ENCODE peak calls at places on chromosomes 6 and 20, in six cellular contexts. One of them, this sample, is unnamed.

GRCh38 chr20:53797085-53797484 is 203.4 kb upstream of the ZNF217 start:
- DNase-seq in WERI-Rb-1: no peak
- DNase-seq in ovary: no peak
- DNase-seq in AG09319: no peak
- DNase-seq in suprapubic skin: no peak
- DNase-seq in A673: no peak
- DNase-seq in this sample: no peak

GRCh38 chr20:24735263-24735662 is 213.8 kb upstream of the CST7 start:
- DNase-seq in WERI-Rb-1: peak
- DNase-seq in ovary: no peak
- DNase-seq in AG09319: no peak
- DNase-seq in suprapubic skin: no peak
- DNase-seq in A673: peak
- DNase-seq in this sample: no peak

GRCh38 chr6:367891-368630 is 23.5 kb upstream of the IRF4 start:
- DNase-seq in WERI-Rb-1: no peak
- DNase-seq in ovary: no peak
- DNase-seq in AG09319: no peak
- DNase-seq in suprapubic skin: no peak
- DNase-seq in A673: no peak
- DNase-seq in this sample: no peak

GRCh38 chr6:154249499-154250298 is 106.9 kb downstream of the IPCEF1 start:
- DNase-seq in WERI-Rb-1: no peak
- DNase-seq in ovary: no peak
- DNase-seq in AG09319: no peak
- DNase-seq in suprapubic skin: no peak
- DNase-seq in A673: no peak
- DNase-seq in this sample: no peak

GRCh38 chr6:163745566-163746400 is 331.3 kb downstream of the QKI start:
- DNase-seq in WERI-Rb-1: no peak
- DNase-seq in ovary: no peak
- DNase-seq in AG09319: peak
- DNase-seq in suprapubic skin: no peak
- DNase-seq in A673: no peak
- DNase-seq in this sample: no peak

GRCh38 chr20:4691753-4692152 is 30.0 kb upstream of the PRND start:
- DNase-seq in WERI-Rb-1: no peak
- DNase-seq in ovary: no peak
- DNase-seq in AG09319: no peak
- DNase-seq in suprapubic skin: no peak
- DNase-seq in A673: no peak
- DNase-seq in this sample: no peak

GRCh38 chr20:43185901-43186300 is 3.8 kb downstream of the PTPRT start:
- DNase-seq in WERI-Rb-1: no peak
- DNase-seq in ovary: no peak
- DNase-seq in AG09319: no peak
- DNase-seq in suprapubic skin: no peak
- DNase-seq in A673: no peak
- DNase-seq in this sample: no peak

GRCh38 chr6:156791261-156791850 is 14.2 kb downstream of the ARID1B start:
- DNase-seq in WERI-Rb-1: peak
- DNase-seq in ovary: no peak
- DNase-seq in AG09319: no peak
- DNase-seq in suprapubic skin: no peak
- DNase-seq in A673: peak
- DNase-seq in this sample: no peak

GRCh38 chr6:93088675-93089575 is 330.4 kb downstream of the EPHA7 start:
- DNase-seq in WERI-Rb-1: no peak
- DNase-seq in ovary: no peak
- DNase-seq in AG09319: no peak
- DNase-seq in suprapubic skin: no peak
- DNase-seq in A673: peak
- DNase-seq in this sample: no peak

GRCh38 chr6:167244064-167244949 is 46.8 kb upstream of the UNC93A start:
- DNase-seq in WERI-Rb-1: no peak
- DNase-seq in ovary: no peak
- DNase-seq in AG09319: no peak
- DNase-seq in suprapubic skin: no peak
- DNase-seq in A673: peak
- DNase-seq in this sample: no peak

GRCh38 chr6:35426074-35426473 is 26.1 kb upstream of the FANCE start:
- DNase-seq in WERI-Rb-1: no peak
- DNase-seq in ovary: no peak
- DNase-seq in AG09319: no peak
- DNase-seq in suprapubic skin: no peak
- DNase-seq in A673: no peak
- DNase-seq in this sample: no peak

GRCh38 chr20:63161176-63161651 is 54.7 kb downstream of the YTHDF1 start:
- DNase-seq in WERI-Rb-1: no peak
- DNase-seq in ovary: no peak
- DNase-seq in AG09319: no peak
- DNase-seq in suprapubic skin: no peak
- DNase-seq in A673: no peak
- DNase-seq in this sample: no peak

GRCh38 chr20:51801220-51801991 is 915 bp downstream of the SALL4 start:
- DNase-seq in WERI-Rb-1: no peak
- DNase-seq in ovary: no peak
- DNase-seq in AG09319: no peak
- DNase-seq in suprapubic skin: no peak
- DNase-seq in A673: peak
- DNase-seq in this sample: no peak
- TF ChIP-seq CTCF in WERI-Rb-1: no peak
- TF ChIP-seq CTCF in ovary: no peak
- TF ChIP-seq CTCF in AG09319: peak
- TF ChIP-seq CTCF in suprapubic skin: no peak
- TF ChIP-seq CTCF in A673: peak
- TF ChIP-seq CTCF in this sample: no peak

GRCh38 chr6:31797607-31798006 is 2.1 kb upstream of the VARS1 start:
- DNase-seq in WERI-Rb-1: no peak
- DNase-seq in ovary: no peak
- DNase-seq in AG09319: no peak
- DNase-seq in suprapubic skin: no peak
- DNase-seq in A673: no peak
- DNase-seq in this sample: no peak
- TF ChIP-seq CTCF in WERI-Rb-1: no peak
- TF ChIP-seq CTCF in ovary: no peak
- TF ChIP-seq CTCF in AG09319: no peak
- TF ChIP-seq CTCF in suprapubic skin: no peak
- TF ChIP-seq CTCF in A673: no peak
- TF ChIP-seq CTCF in this sample: no peak

GRCh38 chr6:108874470-108875160 is 26.4 kb downstream of the ARMC2 start:
- DNase-seq in WERI-Rb-1: no peak
- DNase-seq in ovary: no peak
- DNase-seq in AG09319: no peak
- DNase-seq in suprapubic skin: no peak
- DNase-seq in A673: no peak
- DNase-seq in this sample: no peak
- TF ChIP-seq CTCF in WERI-Rb-1: no peak
- TF ChIP-seq CTCF in ovary: no peak
- TF ChIP-seq CTCF in AG09319: no peak
- TF ChIP-seq CTCF in suprapubic skin: no peak
- TF ChIP-seq CTCF in A673: no peak
- TF ChIP-seq CTCF in this sample: no peak

GRCh38 chr6:10429638-10430427 is 15.0 kb upstream of the TFAP2A start:
- DNase-seq in WERI-Rb-1: peak
- DNase-seq in ovary: no peak
- DNase-seq in AG09319: no peak
- DNase-seq in suprapubic skin: no peak
- DNase-seq in A673: peak
- DNase-seq in this sample: no peak

GRCh38 chr6:10425177-10425972 is 10.5 kb upstream of the TFAP2A start:
- DNase-seq in WERI-Rb-1: no peak
- DNase-seq in ovary: no peak
- DNase-seq in AG09319: no peak
- DNase-seq in suprapubic skin: no peak
- DNase-seq in A673: no peak
- DNase-seq in this sample: no peak

GRCh38 chr6:10426781-10427279 is 12.0 kb upstream of the TFAP2A start:
- DNase-seq in WERI-Rb-1: no peak
- DNase-seq in ovary: no peak
- DNase-seq in AG09319: no peak
- DNase-seq in suprapubic skin: no peak
- DNase-seq in A673: peak
- DNase-seq in this sample: no peak

GRCh38 chr6:10424005-10424404 is 9.1 kb upstream of the TFAP2A start:
- DNase-seq in WERI-Rb-1: peak
- DNase-seq in ovary: no peak
- DNase-seq in AG09319: no peak
- DNase-seq in suprapubic skin: no peak
- DNase-seq in A673: no peak
- DNase-seq in this sample: no peak

GRCh38 chr6:10425973-10426780 is 11.3 kb upstream of the TFAP2A start:
- DNase-seq in WERI-Rb-1: peak
- DNase-seq in ovary: no peak
- DNase-seq in AG09319: no peak
- DNase-seq in suprapubic skin: peak
- DNase-seq in A673: peak
- DNase-seq in this sample: no peak
- TF ChIP-seq CTCF in WERI-Rb-1: peak
- TF ChIP-seq CTCF in ovary: no peak
- TF ChIP-seq CTCF in AG09319: no peak
- TF ChIP-seq CTCF in suprapubic skin: no peak
- TF ChIP-seq CTCF in A673: no peak
- TF ChIP-seq CTCF in this sample: no peak

GRCh38 chr6:129567374-129567773 is 142.6 kb downstream of the ARHGAP18 start:
- DNase-seq in WERI-Rb-1: peak
- DNase-seq in ovary: no peak
- DNase-seq in AG09319: no peak
- DNase-seq in suprapubic skin: no peak
- DNase-seq in A673: peak
- DNase-seq in this sample: no peak
- TF ChIP-seq CTCF in WERI-Rb-1: peak
- TF ChIP-seq CTCF in ovary: no peak
- TF ChIP-seq CTCF in AG09319: peak
- TF ChIP-seq CTCF in suprapubic skin: no peak
- TF ChIP-seq CTCF in A673: peak
- TF ChIP-seq CTCF in this sample: no peak

GRCh38 chr6:5401845-5402738 is 140.8 kb downstream of the FARS2 start:
- DNase-seq in WERI-Rb-1: no peak
- DNase-seq in ovary: no peak
- DNase-seq in AG09319: no peak
- DNase-seq in suprapubic skin: no peak
- DNase-seq in A673: peak
- DNase-seq in this sample: no peak
- TF ChIP-seq CTCF in WERI-Rb-1: peak
- TF ChIP-seq CTCF in ovary: no peak
- TF ChIP-seq CTCF in AG09319: peak
- TF ChIP-seq CTCF in suprapubic skin: no peak
- TF ChIP-seq CTCF in A673: peak
- TF ChIP-seq CTCF in this sample: no peak

GRCh38 chr20:3209023-3209945 is at the start of gene ITPA:
- DNase-seq in WERI-Rb-1: peak
- DNase-seq in ovary: peak
- DNase-seq in AG09319: no peak
- DNase-seq in suprapubic skin: peak
- DNase-seq in A673: peak
- DNase-seq in this sample: no peak
- TF ChIP-seq CTCF in WERI-Rb-1: no peak
- TF ChIP-seq CTCF in ovary: no peak
- TF ChIP-seq CTCF in AG09319: no peak
- TF ChIP-seq CTCF in suprapubic skin: no peak
- TF ChIP-seq CTCF in A673: no peak
- TF ChIP-seq CTCF in this sample: no peak

GRCh38 chr20:58481541-58482021 is 33.6 kb downstream of the APCDD1L start:
- DNase-seq in WERI-Rb-1: peak
- DNase-seq in ovary: no peak
- DNase-seq in AG09319: no peak
- DNase-seq in suprapubic skin: no peak
- DNase-seq in A673: peak
- DNase-seq in this sample: no peak
- TF ChIP-seq CTCF in WERI-Rb-1: peak
- TF ChIP-seq CTCF in ovary: no peak
- TF ChIP-seq CTCF in AG09319: peak
- TF ChIP-seq CTCF in suprapubic skin: peak
- TF ChIP-seq CTCF in A673: peak
- TF ChIP-seq CTCF in this sample: no peak

GRCh38 chr20:6030453-6031080 is 23.3 kb downstream of the LRRN4 start:
- DNase-seq in WERI-Rb-1: no peak
- DNase-seq in ovary: no peak
- DNase-seq in AG09319: no peak
- DNase-seq in suprapubic skin: no peak
- DNase-seq in A673: no peak
- DNase-seq in this sample: no peak
- TF ChIP-seq CTCF in WERI-Rb-1: no peak
- TF ChIP-seq CTCF in ovary: no peak
- TF ChIP-seq CTCF in AG09319: no peak
- TF ChIP-seq CTCF in suprapubic skin: no peak
- TF ChIP-seq CTCF in A673: no peak
- TF ChIP-seq CTCF in this sample: no peak

GRCh38 chr6:121794630-121795029 is 359.2 kb downstream of the GJA1 start:
- DNase-seq in WERI-Rb-1: no peak
- DNase-seq in ovary: no peak
- DNase-seq in AG09319: peak
- DNase-seq in suprapubic skin: no peak
- DNase-seq in A673: no peak
- DNase-seq in this sample: no peak

DNA sequence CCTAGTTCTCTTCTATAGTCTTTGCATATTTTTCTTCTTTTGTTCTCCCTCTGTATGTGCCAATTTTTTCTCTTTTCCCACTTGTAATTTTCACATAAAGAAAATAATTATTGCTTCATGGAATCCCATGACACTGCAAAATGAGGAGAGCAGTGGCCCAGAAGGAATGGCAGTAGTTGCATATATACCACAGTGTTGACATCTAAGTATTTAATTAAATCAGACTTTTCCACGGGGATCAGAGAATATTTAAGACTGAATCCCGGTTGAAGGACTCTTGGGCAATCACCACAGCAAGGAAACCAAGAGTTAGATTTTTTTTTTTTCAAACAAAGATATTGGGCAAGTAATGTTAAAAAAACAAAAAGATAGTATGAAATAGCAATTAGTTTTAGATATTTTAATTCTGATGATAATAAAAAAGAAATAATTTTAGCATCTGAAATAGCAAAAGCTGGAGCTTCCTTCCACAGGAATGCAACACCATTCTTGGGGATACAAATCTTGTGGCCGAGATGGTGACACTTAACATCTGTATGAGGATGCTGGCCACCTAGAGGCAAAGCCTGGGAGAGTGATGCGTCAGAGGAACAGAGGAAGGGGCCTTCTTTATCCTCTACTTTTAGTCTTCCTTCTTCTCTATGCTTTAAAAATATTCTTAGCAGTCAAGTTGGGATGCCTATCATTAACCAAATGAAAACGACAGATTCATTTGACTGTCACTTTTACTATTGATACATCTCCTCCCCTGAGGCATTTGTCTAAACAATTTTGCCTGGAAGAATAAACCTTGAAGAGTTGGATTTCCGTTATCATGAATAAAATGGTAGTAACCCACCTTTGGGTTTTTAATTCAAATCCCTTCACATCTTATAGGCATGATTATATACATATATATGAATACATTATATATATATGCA is 356.2 kb downstream of the GJA1 start:
- DNase-seq in WERI-Rb-1: no peak
- DNase-seq in ovary: no peak
- DNase-seq in AG09319: no peak
- DNase-seq in suprapubic skin: no peak
- DNase-seq in A673: no peak
- DNase-seq in this sample: no peak
- TF ChIP-seq CTCF in WERI-Rb-1: no peak
- TF ChIP-seq CTCF in ovary: no peak
- TF ChIP-seq CTCF in AG09319: no peak
- TF ChIP-seq CTCF in suprapubic skin: no peak
- TF ChIP-seq CTCF in A673: peak
- TF ChIP-seq CTCF in this sample: no peak

This sample was measured in omental fat pad.